ENCODE peak calls at places on chromosomes 1 and 21, in six cellular contexts. J is central memory CD4-positive, alpha-beta T cell; C is glutamatergic neuron; L is germinal center; E is hypothalamus; H is cerebellum. K is an unnamed sample.

GRCh38 chr1:6510493-6510892 is 19.0 kb upstream of the PLEKHG5 start:
- DNase-seq in E (no peak), C (no peak), J (no peak), H (no peak), L (no peak), K (no peak)

GRCh38 chr1:77783141-77783540 is 3.7 kb downstream of the MIGA1 start:
- DNase-seq in C (no peak), E (no peak), H (no peak), J (no peak), L (no peak), K (no peak)

GRCh38 chr1:31535561-31535960 is 40.8 kb upstream of the TINAGL1 start:
- DNase-seq in E (no peak), C (no peak), H (no peak), L (no peak), J (no peak), K (no peak)

GRCh38 chr1:14650951-14651350 is 52.5 kb downstream of the KAZN start:
- DNase-seq in E (no peak), J (no peak), C (no peak), H (no peak), L (no peak), K (no peak)

GRCh38 chr1:178606839-178607238 is 93.9 kb downstream of the TEX35 start:
- DNase-seq in J (no peak), C (no peak), L (no peak), H (no peak), E (no peak), K (no peak)

GRCh38 chr1:109718495-109718894 is 6.4 kb downstream of the GSTM5 start:
- DNase-seq in L (no peak), H (peak), E (no peak), C (no peak), J (no peak), K (no peak)

GRCh38 chr1:205357567-205357966 is 845 bp upstream of the KLHDC8A start:
- DNase-seq in E (no peak), H (no peak), J (no peak), C (no peak), L (no peak), K (no peak)

GRCh38 chr1:201329286-201329685 is 46.0 kb downstream of the PKP1 start:
- DNase-seq in J (no peak), C (no peak), L (no peak), H (no peak), E (no peak), K (no peak)

GRCh38 chr1:201229771-201230635 is 39.4 kb downstream of the IGFN1 start:
- DNase-seq in C (no peak), E (no peak), L (no peak), J (no peak), H (no peak), K (no peak)

GRCh38 chr1:208228026-208228425 is 16.2 kb downstream of the PLXNA2 start:
- DNase-seq in J (no peak), H (no peak), E (no peak), C (no peak), L (no peak), K (no peak)

GRCh38 chr1:13732971-13733667 is 33.1 kb downstream of the PRDM2 start:
- DNase-seq in J (peak), C (no peak), E (no peak), H (no peak), L (peak), K (no peak)

GRCh38 chr1:150283260-150283659 is 906 bp downstream of the CIART start:
- DNase-seq in H (no peak), C (no peak), E (no peak), J (no peak), L (no peak), K (no peak)

GRCh38 chr1:28156821-28157220 is 19.7 kb downstream of the PTAFR start:
- DNase-seq in E (no peak), H (no peak), C (no peak), J (no peak), L (no peak), K (no peak)

GRCh38 chr1:217191441-217191840 is 439.4 kb downstream of the GPATCH2 start:
- DNase-seq in J (no peak), L (no peak), H (no peak), E (no peak), C (no peak), K (no peak)

GRCh38 chr1:215887618-215888017 is 320.5 kb downstream of the KCTD3 start:
- DNase-seq in C (no peak), E (no peak), H (no peak), L (no peak), J (no peak), K (no peak)

GRCh38 chr1:206833131-206833530 is 32.3 kb upstream of the IL20 start:
- DNase-seq in L (no peak), C (no peak), J (no peak), E (no peak), H (no peak), K (no peak)

GRCh38 chr1:88327391-88328267 is 356.4 kb upstream of the PKN2 start:
- DNase-seq in E (no peak), C (no peak), J (no peak), H (no peak), L (no peak), K (peak)

GRCh38 chr1:83931658-83932253 is 67.2 kb downstream of the TTLL7 start:
- DNase-seq in E (peak), L (peak), J (peak), C (no peak), H (peak), K (peak)

GRCh38 chr1:28437260-28437923 is 67.9 kb downstream of the PHACTR4 start:
- DNase-seq in J (no peak), E (no peak), L (no peak), H (no peak), C (no peak), K (peak)

GRCh38 chr1:207659545-207660148 is 14.7 kb downstream of the CR1L start:
- DNase-seq in L (no peak), C (no peak), J (no peak), H (no peak), E (no peak), K (no peak)

GRCh38 chr1:31574749-31575372 is 1.5 kb upstream of the TINAGL1 start:
- DNase-seq in E (no peak), C (no peak), L (no peak), J (no peak), H (no peak), K (no peak)

GRCh38 chr1:183896466-183897026 is 91.6 kb downstream of the RGL1 start:
- DNase-seq in E (no peak), C (no peak), L (no peak), J (no peak), H (no peak), K (no peak)

GRCh38 chr1:23356451-23356850 is 12.4 kb upstream of the HNRNPR start:
- DNase-seq in L (no peak), H (no peak), J (no peak), E (no peak), C (no peak), K (no peak)

GRCh38 chr1:55288245-55288644 is 73.1 kb upstream of the USP24 start:
- DNase-seq in H (no peak), L (peak), E (no peak), J (no peak), C (no peak), K (peak)

GRCh38 chr1:18666317-18666920 is 35.8 kb downstream of the PAX7 start:
- DNase-seq in J (no peak), H (no peak), C (no peak), E (no peak), L (no peak), K (no peak)

GRCh38 chr21:34762761-34763160 is 94.0 kb downstream of the CLIC6 start:
- DNase-seq in H (no peak), C (no peak), E (no peak), J (no peak), L (no peak), K (peak)

GRCh38 chr1:228218513-228219244 is 10.8 kb downstream of the OBSCN start:
- DNase-seq in H (no peak), J (no peak), C (no peak), L (no peak), E (no peak), K (no peak)

GRCh38 chr1:6784560-6785317 is 515 bp upstream of the CAMTA1 start:
- DNase-seq in E (peak), J (peak), L (peak), H (peak), C (peak), K (peak)

GRCh38 chr1:94110021-94110761 is 10.8 kb downstream of the ABCA4 start:
- DNase-seq in L (no peak), E (no peak), J (no peak), H (no peak), C (no peak), K (no peak)

GRCh38 chr1:162977944-162978568 is 91.1 kb upstream of the RGS4 start:
- DNase-seq in J (no peak), H (no peak), L (no peak), E (no peak), C (peak), K (no peak)

GRCh38 chr21:44291078-44291935 is 5.6 kb downstream of the AIRE start:
- DNase-seq in H (no peak), E (no peak), L (no peak), J (no peak), C (peak), K (no peak)

GRCh38 chr1:10513199-10513598 is 38.4 kb downstream of the PEX14 start:
- DNase-seq in C (no peak), J (no peak), L (no peak), E (no peak), H (no peak), K (no peak)

GRCh38 chr1:22452401-22452963 is 831 bp downstream of the ZBTB40 start:
- DNase-seq in C (no peak), E (peak), L (peak), H (peak), J (peak), K (peak)

GRCh38 chr21:38498057-38498833 is at the start of gene ERG:
- DNase-seq in J (no peak), H (no peak), L (no peak), E (no peak), C (no peak), K (no peak)

GRCh38 chr1:33653226-33653625 is 180.8 kb downstream of the ZSCAN20 start:
- DNase-seq in J (no peak), L (no peak), E (no peak), C (no peak), H (no peak), K (no peak)

GRCh38 chr1:237901284-237901870 is 10.7 kb upstream of the ZP4 start:
- DNase-seq in C (no peak), E (no peak), H (no peak), J (no peak), L (no peak), K (no peak)

GRCh38 chr1:243939167-243939848 is 89.3 kb upstream of the AKT3 start:
- DNase-seq in J (no peak), L (no peak), H (no peak), C (no peak), E (no peak), K (no peak)

GRCh38 chr1:206886831-206887230 is 10.4 kb upstream of the IL24 start:
- DNase-seq in H (no peak), E (no peak), C (no peak), L (no peak), J (no peak), K (no peak)

K was measured in stromal cell of bone marrow.